ENCODE peak calls at places on chromosome 1, in eight cellular contexts. One of them, this sample, is unnamed.

GRCh38 chr1:231630558-231631205 is 4.1 kb downstream of the DISC1 start:
- DNase-seq in neural crest cell: no peak
- DNase-seq in A549: no peak
- DNase-seq in HepG2: no peak
- DNase-seq in cardiac fibroblast: peak; percentile 13
- DNase-seq in nephron progenitor cell: no peak
- DNase-seq in spleen: no peak
- DNase-seq in omental fat pad: no peak
- DNase-seq in this sample: no peak

GRCh38 chr1:17069452-17070162 is 15.8 kb upstream of the SDHB start:
- DNase-seq in neural crest cell: no peak
- DNase-seq in A549: no peak
- DNase-seq in HepG2: no peak
- DNase-seq in cardiac fibroblast: no peak
- DNase-seq in nephron progenitor cell: no peak
- DNase-seq in spleen: peak; percentile 61
- DNase-seq in omental fat pad: no peak
- DNase-seq in this sample: no peak

GRCh38 chr1:70503358-70503757 is 92.3 kb downstream of the CTH start:
- DNase-seq in neural crest cell: no peak
- DNase-seq in A549: no peak
- DNase-seq in HepG2: no peak
- DNase-seq in cardiac fibroblast: peak; percentile 58
- DNase-seq in nephron progenitor cell: no peak
- DNase-seq in spleen: no peak
- DNase-seq in omental fat pad: no peak
- DNase-seq in this sample: no peak

GRCh38 chr1:103525114-103525606 is 339 bp upstream of the RNPC3 start:
- DNase-seq in neural crest cell: no peak
- DNase-seq in A549: peak; percentile 38
- DNase-seq in HepG2: peak; percentile 48
- DNase-seq in cardiac fibroblast: peak; percentile 60
- DNase-seq in nephron progenitor cell: no peak
- DNase-seq in spleen: peak; percentile 72
- DNase-seq in omental fat pad: no peak
- DNase-seq in this sample: no peak

GRCh38 chr1:5850503-5850902 is 141.7 kb downstream of the NPHP4 start:
- DNase-seq in neural crest cell: no peak
- DNase-seq in A549: no peak
- DNase-seq in HepG2: no peak
- DNase-seq in cardiac fibroblast: no peak
- DNase-seq in nephron progenitor cell: no peak
- DNase-seq in spleen: no peak
- DNase-seq in omental fat pad: no peak
- DNase-seq in this sample: no peak

GRCh38 chr1:8202182-8202905 is 115.6 kb upstream of the SLC45A1 start:
- DNase-seq in neural crest cell: no peak
- DNase-seq in A549: peak; percentile 90
- DNase-seq in HepG2: peak; percentile 78
- DNase-seq in cardiac fibroblast: peak; percentile 95
- DNase-seq in nephron progenitor cell: peak; percentile 23
- DNase-seq in spleen: peak; percentile 41
- DNase-seq in omental fat pad: no peak
- DNase-seq in this sample: no peak

GRCh38 chr1:30929944-30930525 is 21.5 kb upstream of the SDC3 start:
- DNase-seq in neural crest cell: no peak
- DNase-seq in A549: no peak
- DNase-seq in HepG2: no peak
- DNase-seq in cardiac fibroblast: no peak
- DNase-seq in nephron progenitor cell: no peak
- DNase-seq in spleen: no peak
- DNase-seq in omental fat pad: no peak
- DNase-seq in this sample: no peak

GRCh38 chr1:91557826-91558225 is 57.2 kb downstream of the CDC7 start:
- DNase-seq in neural crest cell: no peak
- DNase-seq in A549: no peak
- DNase-seq in HepG2: no peak
- DNase-seq in cardiac fibroblast: peak; percentile 39
- DNase-seq in nephron progenitor cell: no peak
- DNase-seq in spleen: no peak
- DNase-seq in omental fat pad: no peak
- DNase-seq in this sample: no peak

GRCh38 chr1:222009105-222009730 is 267.3 kb upstream of the DUSP10 start:
- DNase-seq in neural crest cell: no peak
- DNase-seq in A549: peak; percentile 29
- DNase-seq in HepG2: peak; percentile 16
- DNase-seq in cardiac fibroblast: peak; percentile 42
- DNase-seq in nephron progenitor cell: peak; percentile 1
- DNase-seq in spleen: no peak
- DNase-seq in omental fat pad: no peak
- DNase-seq in this sample: no peak

GRCh38 chr1:22710688-22711024 is at the start of gene EPHB2:
- DNase-seq in neural crest cell: peak; percentile 58
- DNase-seq in A549: no peak
- DNase-seq in HepG2: no peak
- DNase-seq in cardiac fibroblast: peak; percentile 11
- DNase-seq in nephron progenitor cell: peak; percentile 69
- DNase-seq in spleen: no peak
- DNase-seq in omental fat pad: no peak
- DNase-seq in this sample: no peak

GRCh38 chr1:27778022-27778421 is 5.0 kb downstream of the STX12 start:
- DNase-seq in neural crest cell: no peak
- DNase-seq in A549: no peak
- DNase-seq in HepG2: no peak
- DNase-seq in cardiac fibroblast: no peak
- DNase-seq in nephron progenitor cell: no peak
- DNase-seq in spleen: no peak
- DNase-seq in omental fat pad: no peak
- DNase-seq in this sample: no peak

GRCh38 chr1:63704443-63704842 is 69.4 kb upstream of the ROR1 start:
- DNase-seq in neural crest cell: no peak
- DNase-seq in A549: peak; percentile 74
- DNase-seq in HepG2: no peak
- DNase-seq in cardiac fibroblast: peak; percentile 43
- DNase-seq in nephron progenitor cell: no peak
- DNase-seq in spleen: no peak
- DNase-seq in omental fat pad: no peak
- DNase-seq in this sample: no peak

DNA sequence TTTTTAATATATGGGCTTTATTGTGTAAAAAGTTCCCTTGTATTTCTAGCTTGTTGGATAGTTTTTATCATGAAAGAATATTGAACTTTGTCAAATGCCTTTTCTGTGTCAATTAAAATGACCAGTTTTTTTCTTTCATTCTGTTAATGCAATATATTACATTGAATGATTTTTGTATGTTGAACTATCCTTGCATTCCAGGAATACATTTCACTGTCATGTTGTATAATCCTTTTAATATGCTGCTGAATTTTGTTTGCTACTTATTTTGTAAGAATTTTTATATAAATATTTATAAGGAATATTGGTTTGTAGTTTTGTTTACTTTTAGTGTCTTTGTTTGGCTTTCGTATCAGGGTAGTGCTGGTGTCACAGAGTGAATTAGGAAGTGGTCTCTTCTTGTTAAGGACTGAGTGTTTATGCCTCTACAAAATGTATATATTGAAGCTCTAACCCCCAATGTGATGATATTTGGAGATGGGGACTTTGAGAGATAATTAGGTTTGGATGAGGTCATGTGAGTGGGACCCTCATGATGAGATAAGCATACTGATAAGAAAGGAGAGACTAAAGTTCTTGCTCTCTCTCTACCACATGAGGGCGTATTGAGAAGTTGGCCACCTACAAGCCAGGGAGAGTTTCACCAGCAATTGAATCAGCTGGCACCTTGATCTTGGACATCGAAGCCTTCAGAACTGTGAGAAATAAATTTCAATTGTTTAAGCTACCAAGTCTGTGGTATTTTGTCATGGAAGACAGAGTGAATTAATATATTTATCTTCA is 12.0 kb upstream of the SLAMF6 start:
- DNase-seq in neural crest cell: no peak
- DNase-seq in A549: peak; percentile 27
- DNase-seq in HepG2: no peak
- DNase-seq in cardiac fibroblast: no peak
- DNase-seq in nephron progenitor cell: no peak
- DNase-seq in spleen: no peak
- DNase-seq in omental fat pad: no peak
- DNase-seq in this sample: no peak
- TF ChIP-seq CTCF in neural crest cell: no peak
- TF ChIP-seq CTCF in A549: no peak
- TF ChIP-seq CTCF in HepG2: no peak
- TF ChIP-seq CTCF in cardiac fibroblast: no peak
- TF ChIP-seq CTCF in nephron progenitor cell: no peak
- TF ChIP-seq CTCF in spleen: no peak
- TF ChIP-seq CTCF in omental fat pad: no peak
- TF ChIP-seq CTCF in this sample: no peak

DNA sequence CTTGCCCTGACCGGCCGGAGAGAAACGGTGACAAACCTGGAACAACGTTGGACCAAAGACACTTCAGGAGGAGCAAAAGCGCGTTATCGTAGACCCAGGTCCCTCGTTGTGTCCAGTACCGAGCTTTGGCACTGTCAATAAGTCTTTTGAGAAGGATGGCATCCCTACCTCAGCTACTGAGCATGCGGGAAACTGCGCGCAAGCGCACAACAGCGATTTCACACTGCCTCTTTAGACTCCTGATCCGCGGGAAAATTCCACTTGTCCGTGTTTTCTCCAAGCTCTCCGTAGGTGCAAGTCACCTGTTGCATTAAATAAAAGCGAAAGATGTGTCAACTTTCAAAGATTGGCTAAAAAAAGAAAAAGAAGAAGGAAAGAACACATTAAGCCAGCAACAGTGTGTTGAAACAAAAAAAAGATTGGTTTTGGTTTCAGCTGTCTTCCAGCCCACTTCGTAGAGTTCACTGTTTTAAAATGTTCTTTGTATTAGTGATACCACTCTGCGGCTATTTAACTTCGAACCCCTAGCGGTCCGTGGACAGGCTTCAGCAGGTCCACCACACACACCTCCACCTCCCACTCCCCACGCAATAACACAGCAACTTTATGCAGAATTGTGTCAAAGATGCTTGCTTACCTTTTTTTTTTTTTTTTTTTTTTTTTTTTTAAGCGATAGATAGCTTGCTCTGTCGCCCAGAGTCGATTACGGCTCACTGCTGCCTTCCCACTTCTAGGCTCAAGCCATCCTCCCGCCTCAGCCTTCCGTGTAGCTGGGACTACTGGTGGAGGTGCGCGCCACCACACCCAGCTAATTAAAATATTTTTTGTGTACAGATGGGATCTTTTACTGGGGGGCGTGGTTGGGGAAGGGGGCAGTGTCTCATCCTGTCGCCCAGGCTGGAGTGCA is at the start of gene BPNT1:
- DNase-seq in neural crest cell: peak; percentile 95
- DNase-seq in A549: peak; percentile 96
- DNase-seq in HepG2: peak; percentile 94
- DNase-seq in cardiac fibroblast: peak; percentile 96
- DNase-seq in nephron progenitor cell: peak; percentile 96
- DNase-seq in spleen: peak; percentile 96
- DNase-seq in omental fat pad: peak; percentile 98
- DNase-seq in this sample: peak; percentile 91
- TF ChIP-seq CTCF in neural crest cell: peak; percentile 27
- TF ChIP-seq CTCF in A549: no peak
- TF ChIP-seq CTCF in HepG2: no peak
- TF ChIP-seq CTCF in cardiac fibroblast: no peak
- TF ChIP-seq CTCF in nephron progenitor cell: no peak
- TF ChIP-seq CTCF in spleen: no peak
- TF ChIP-seq CTCF in omental fat pad: no peak
- TF ChIP-seq CTCF in this sample: no peak

DNA sequence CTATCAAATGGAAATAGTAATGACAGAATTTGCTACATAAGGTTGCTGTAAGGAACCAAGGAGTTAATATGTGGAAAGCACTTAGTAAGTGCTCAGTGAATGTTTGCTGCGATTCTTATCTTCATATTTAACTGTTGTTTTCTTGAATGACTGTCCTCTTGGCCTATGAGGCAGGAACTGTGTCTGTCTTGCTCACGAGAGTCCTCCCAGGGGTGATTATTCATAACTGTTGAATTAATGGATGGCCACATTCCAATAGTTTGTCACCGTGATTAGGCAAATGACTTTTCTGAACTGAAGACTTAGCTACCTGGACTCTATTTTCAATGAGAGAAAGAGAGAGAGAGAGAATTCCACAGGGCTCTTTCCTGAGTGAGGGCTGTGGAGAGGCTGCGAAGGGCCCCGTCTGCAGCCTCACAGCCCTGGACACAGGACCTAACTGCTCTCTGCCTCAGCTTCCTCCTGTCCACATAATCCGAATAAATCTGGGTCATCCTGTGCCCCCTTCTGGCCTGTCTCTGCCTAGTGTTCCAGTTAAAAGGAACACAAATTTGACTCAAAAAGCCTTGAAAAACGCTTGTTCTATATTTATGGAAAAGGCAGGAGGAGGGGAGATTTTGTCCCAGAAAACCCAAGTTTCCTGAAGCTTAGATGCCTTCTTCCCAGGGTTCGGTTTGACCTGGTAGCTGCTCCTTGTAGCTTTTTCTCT is 8.5 kb downstream of the EDN2 start:
- DNase-seq in neural crest cell: no peak
- DNase-seq in A549: no peak
- DNase-seq in HepG2: no peak
- DNase-seq in cardiac fibroblast: peak; percentile 79
- DNase-seq in nephron progenitor cell: no peak
- DNase-seq in spleen: no peak
- DNase-seq in omental fat pad: no peak
- DNase-seq in this sample: no peak
- TF ChIP-seq CTCF in neural crest cell: peak; percentile 27
- TF ChIP-seq CTCF in A549: no peak
- TF ChIP-seq CTCF in HepG2: no peak
- TF ChIP-seq CTCF in cardiac fibroblast: no peak
- TF ChIP-seq CTCF in nephron progenitor cell: no peak
- TF ChIP-seq CTCF in spleen: no peak
- TF ChIP-seq CTCF in omental fat pad: no peak
- TF ChIP-seq CTCF in this sample: no peak

GRCh38 chr1:19859876-19860275 is 22.3 kb upstream of the OTUD3 start:
- DNase-seq in neural crest cell: no peak
- DNase-seq in A549: no peak
- DNase-seq in HepG2: no peak
- DNase-seq in cardiac fibroblast: no peak
- DNase-seq in nephron progenitor cell: no peak
- DNase-seq in spleen: no peak
- DNase-seq in omental fat pad: no peak
- DNase-seq in this sample: no peak

GRCh38 chr1:19860418-19860817 is 21.8 kb upstream of the OTUD3 start:
- DNase-seq in neural crest cell: no peak
- DNase-seq in A549: no peak
- DNase-seq in HepG2: no peak
- DNase-seq in cardiac fibroblast: no peak
- DNase-seq in nephron progenitor cell: no peak
- DNase-seq in spleen: no peak
- DNase-seq in omental fat pad: no peak
- DNase-seq in this sample: no peak

GRCh38 chr1:19858894-19859293 is 23.3 kb upstream of the OTUD3 start:
- DNase-seq in neural crest cell: no peak
- DNase-seq in A549: no peak
- DNase-seq in HepG2: no peak
- DNase-seq in cardiac fibroblast: no peak
- DNase-seq in nephron progenitor cell: no peak
- DNase-seq in spleen: no peak
- DNase-seq in omental fat pad: no peak
- DNase-seq in this sample: no peak

GRCh38 chr1:19852036-19852435 is 30.2 kb upstream of the OTUD3 start:
- DNase-seq in neural crest cell: no peak
- DNase-seq in A549: no peak
- DNase-seq in HepG2: no peak
- DNase-seq in cardiac fibroblast: no peak
- DNase-seq in nephron progenitor cell: no peak
- DNase-seq in spleen: no peak
- DNase-seq in omental fat pad: no peak
- DNase-seq in this sample: no peak

GRCh38 chr1:19854866-19855265 is 27.3 kb upstream of the OTUD3 start:
- DNase-seq in neural crest cell: no peak
- DNase-seq in A549: no peak
- DNase-seq in HepG2: no peak
- DNase-seq in cardiac fibroblast: no peak
- DNase-seq in nephron progenitor cell: no peak
- DNase-seq in spleen: no peak
- DNase-seq in omental fat pad: no peak
- DNase-seq in this sample: no peak
- TF ChIP-seq CTCF in neural crest cell: no peak
- TF ChIP-seq CTCF in A549: no peak
- TF ChIP-seq CTCF in HepG2: no peak
- TF ChIP-seq CTCF in cardiac fibroblast: no peak
- TF ChIP-seq CTCF in nephron progenitor cell: no peak
- TF ChIP-seq CTCF in spleen: no peak
- TF ChIP-seq CTCF in omental fat pad: no peak
- TF ChIP-seq CTCF in this sample: no peak